ENCODE peak calls at places on chromosomes 4 and X, in seven cellular contexts. P is BE2C, H is osteoblast, X is MM.1S, R is neuronal stem cell, F is SJSA1, J is ovary. M is an unnamed sample. For H3K4me1, the result is how much of the 10 kb centered on the place peaks cover.

GRCh38 chrX:23662853-23663252 is 4.4 kb upstream of the PRDX4 start:
- DNase-seq in P (no peak), H (peak), X (no peak), R (no peak), F (no peak), J (no peak), M (no peak)

GRCh38 chr4:102625232-102625930 is 124.2 kb downstream of the NFKB1 start:
- DNase-seq in P (peak), H (peak), X (peak), R (no peak), F (no peak), J (peak), M (peak)

GRCh38 chr4:2356123-2357069 is 62.0 kb downstream of the ZFYVE28 start:
- DNase-seq in P (no peak), H (peak), X (no peak), R (no peak), F (no peak), J (peak), M (no peak)

GRCh38 chr4:100995671-100996070 is 351.7 kb downstream of the PPP3CA start:
- DNase-seq in P (no peak), H (no peak), X (no peak), R (no peak), F (no peak), J (no peak), M (no peak)

GRCh38 chr4:169201144-169202124 is 69.3 kb downstream of the SH3RF1 start:
- DNase-seq in P (no peak), H (no peak), X (no peak), R (no peak), F (no peak), J (no peak), M (no peak)

GRCh38 chr4:4260185-4260751 is 12.2 kb upstream of the TMEM128 start:
- DNase-seq in P (no peak), H (peak), X (peak), R (no peak), F (no peak), J (no peak), M (no peak)

GRCh38 chr4:30720021-30720655 is at the start of gene PCDH7:
- DNase-seq in P (no peak), H (peak), X (no peak), R (peak), F (no peak), J (no peak), M (peak)

GRCh38 chr4:174604198-174604597 is 81.9 kb upstream of the HPGD start:
- DNase-seq in P (no peak), H (no peak), X (no peak), R (no peak), F (no peak), J (no peak), M (no peak)

GRCh38 chrX:29318051-29318450 is 730.8 kb downstream of the IL1RAPL1 start:
- DNase-seq in P (no peak), H (no peak), X (no peak), R (no peak), F (no peak), J (no peak), M (no peak)

GRCh38 chrX:150934453-150934852 is 36.0 kb upstream of the CD99L2 start:
- DNase-seq in P (no peak), H (peak), X (no peak), R (no peak), F (no peak), J (no peak), M (no peak)

GRCh38 chrX:154457491-154458115 is 478 bp upstream of the PLXNA3 start:
- DNase-seq in P (peak), H (peak), X (peak), R (no peak), F (no peak), J (no peak), M (peak)

GRCh38 chrX:22196151-22196550 is 76.6 kb upstream of the CBLL2 start:
- DNase-seq in P (no peak), H (no peak), X (no peak), R (no peak), F (no peak), J (no peak), M (no peak)

GRCh38 chrX:23616361-23616760 is 50.9 kb upstream of the PRDX4 start:
- DNase-seq in P (no peak), H (no peak), X (peak), R (no peak), F (no peak), J (no peak), M (no peak)

GRCh38 chr4:161642708-161643107 is 521.1 kb downstream of the FSTL5 start:
- DNase-seq in P (no peak), H (no peak), X (no peak), R (no peak), F (no peak), J (no peak), M (no peak)

GRCh38 chr4:97646997-97647396 is 496.3 kb downstream of the STPG2 start:
- DNase-seq in P (peak), H (no peak), X (no peak), R (no peak), F (no peak), J (no peak), M (no peak)

GRCh38 chrX:21973321-21974010 is 33.0 kb downstream of the SMS start:
- DNase-seq in P (no peak), H (no peak), X (no peak), R (no peak), F (no peak), J (no peak), M (peak)

GRCh38 chr4:127782275-127783025 is at the start of gene HSPA4L:
- DNase-seq in P (peak), H (peak), X (peak), R (peak), F (peak), J (peak), M (peak)

GRCh38 chrX:17377047-17377692 is 2.2 kb downstream of the NHS start:
- DNase-seq in P (peak), H (peak), X (no peak), R (peak), F (peak), J (peak), M (peak)
- H3K4me3 ChIP-seq in P (peak), H (peak), X (no peak), R (peak), F (peak), J (peak), M (peak)

DNA sequence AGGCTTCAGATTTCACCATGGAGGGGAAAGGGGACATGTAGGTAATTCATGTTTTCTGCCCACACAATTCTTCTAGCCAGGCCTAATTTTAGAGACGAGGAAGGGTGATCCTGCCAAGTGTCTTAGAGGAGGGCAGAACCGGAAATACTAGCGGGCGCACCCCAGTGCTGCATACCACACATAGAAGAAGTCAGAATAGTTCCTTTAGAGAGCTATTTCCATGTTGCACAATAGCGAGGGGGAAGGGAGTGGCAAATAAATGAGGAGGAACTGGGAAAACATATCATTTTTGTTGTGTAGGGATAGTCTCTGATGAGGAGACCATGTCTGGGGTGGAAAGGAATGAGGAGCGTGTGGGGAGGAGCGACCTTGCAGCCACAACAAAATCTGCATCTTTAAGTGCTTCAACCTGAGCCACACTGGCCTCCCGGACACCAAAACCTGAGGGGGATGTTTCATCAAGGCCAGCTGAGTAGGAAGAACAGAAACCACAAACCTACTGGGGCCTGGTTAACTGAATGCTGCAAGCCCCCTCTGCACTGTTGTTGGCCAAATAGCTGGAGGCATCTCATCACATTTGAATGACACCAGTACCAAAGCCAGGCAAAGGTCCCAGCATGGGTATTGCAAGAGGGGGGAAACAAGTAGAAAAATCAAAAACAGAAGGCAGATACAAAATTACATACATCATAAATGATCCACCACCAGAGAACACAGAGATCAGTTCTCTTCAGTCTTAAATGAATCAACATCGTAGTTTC is 26.7 kb upstream of the C1QTNF7 start:
- DNase-seq in P (no peak), H (peak), X (peak), R (no peak), F (peak), J (peak), M (no peak)
- H3K4me1 ChIP-seq in P (under half), H (under half), X (under half), R (under half), F (under half), J (under half), M (under half)

GRCh38 chrX:27751976-27752375 is 55.8 kb upstream of the MAGEB10 start:
- DNase-seq in P (no peak), H (no peak), X (no peak), R (no peak), F (no peak), J (no peak), M (no peak)

GRCh38 chrX:27740933-27741332 is 66.9 kb upstream of the MAGEB10 start:
- DNase-seq in P (no peak), H (no peak), X (no peak), R (no peak), F (no peak), J (no peak), M (no peak)

GRCh38 chrX:27746516-27746915 is 61.3 kb upstream of the MAGEB10 start:
- DNase-seq in P (no peak), H (no peak), X (no peak), R (no peak), F (no peak), J (no peak), M (no peak)
- H3K4me3 ChIP-seq in P (no peak), H (no peak), X (no peak), R (no peak), F (no peak), J (no peak), M (no peak)

DNA sequence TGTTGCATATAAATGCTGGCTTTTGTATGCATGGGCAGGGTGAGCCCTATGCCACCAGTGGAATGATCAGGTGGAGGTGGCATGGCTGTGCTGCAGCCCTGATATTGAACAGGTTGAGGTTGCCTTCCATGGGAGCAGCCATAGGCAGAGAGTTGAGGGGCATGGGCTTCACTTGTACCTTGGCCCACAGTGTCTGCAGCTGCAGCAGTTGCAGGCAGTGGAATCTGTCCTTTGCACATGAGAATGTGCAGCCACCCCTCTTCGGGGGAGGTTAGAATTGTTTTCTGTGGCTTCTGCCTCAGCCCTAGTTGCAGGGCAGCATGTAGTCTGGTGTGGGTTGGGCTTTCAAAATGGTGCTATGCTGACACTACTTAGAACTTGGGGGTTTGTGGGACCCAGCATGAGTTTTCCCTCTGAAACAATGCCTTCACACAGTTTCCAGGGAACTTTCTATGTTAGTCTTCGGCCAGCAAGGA is 25.4 kb upstream of the VSIG1 start:
- DNase-seq in P (no peak), H (no peak), X (no peak), R (no peak), F (no peak), J (no peak), M (no peak)
- H3K4me1 ChIP-seq in P (under half), H (under half), X (under half), R (under half), F (under half), J (under half), M (under half)

DNA sequence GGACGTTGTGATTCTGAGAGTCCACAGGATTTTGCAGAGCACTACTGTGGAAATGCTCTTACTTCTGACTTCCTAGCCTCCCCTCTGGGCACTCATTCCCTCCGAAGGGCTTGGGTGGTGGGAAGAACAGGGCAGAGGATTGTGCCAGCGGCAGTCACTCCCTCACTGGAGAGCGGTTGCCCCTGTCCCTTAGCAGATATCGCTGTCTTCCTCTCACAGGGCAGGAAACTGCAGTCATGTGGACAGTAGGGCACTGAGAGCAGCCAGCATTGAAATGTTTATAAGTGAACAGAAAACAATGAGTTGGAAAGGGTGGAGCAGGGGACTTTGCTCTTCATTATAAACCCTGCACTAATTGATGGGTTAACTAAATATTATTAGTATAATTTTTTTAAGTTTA is 24.7 kb upstream of the SGMS2 start:
- DNase-seq in P (no peak), H (no peak), X (no peak), R (no peak), F (no peak), J (no peak), M (no peak)
- H3K4me3 ChIP-seq in P (no peak), H (no peak), X (no peak), R (no peak), F (no peak), J (no peak), M (peak)

GRCh38 chr4:6913350-6913749 is 3.7 kb downstream of the TBC1D14 start:
- DNase-seq in P (no peak), H (no peak), X (no peak), R (no peak), F (no peak), J (no peak), M (no peak)
- H3K4me1 ChIP-seq in P (under half), H (under half), X (under half), R (under half), F (under half), J (under half), M (under half)

GRCh38 chrX:132491191-132491590 is 2.4 kb upstream of the MBNL3 start:
- DNase-seq in P (no peak), H (no peak), X (peak), R (no peak), F (no peak), J (no peak), M (peak)

GRCh38 chrX:132488819-132489255 is at the start of gene MBNL3:
- DNase-seq in P (peak), H (no peak), X (peak), R (peak), F (no peak), J (peak), M (peak)

GRCh38 chrX:132489256-132490085 is 633 bp upstream of the MBNL3 start:
- DNase-seq in P (peak), H (peak), X (peak), R (peak), F (no peak), J (peak), M (peak)

GRCh38 chrX:132490086-132490419 is 1.2 kb upstream of the MBNL3 start:
- DNase-seq in P (no peak), H (no peak), X (peak), R (no peak), F (no peak), J (no peak), M (no peak)

GRCh38 chrX:132488092-132488749 is 617 bp downstream of the MBNL3 start:
- DNase-seq in P (no peak), H (no peak), X (peak), R (no peak), F (no peak), J (peak), M (no peak)
- H3K4me3 ChIP-seq in P (peak), H (peak), X (peak), R (no peak), F (no peak), J (peak), M (peak)

GRCh38 chrX:19666950-19667349 is 151.6 kb upstream of the MAP3K15 start:
- DNase-seq in P (no peak), H (no peak), X (no peak), R (no peak), F (no peak), J (no peak), M (no peak)

GRCh38 chrX:19659929-19660328 is 144.6 kb upstream of the MAP3K15 start:
- DNase-seq in P (no peak), H (no peak), X (no peak), R (no peak), F (no peak), J (no peak), M (no peak)

GRCh38 chrX:19658030-19658429 is 142.7 kb upstream of the MAP3K15 start:
- DNase-seq in P (no peak), H (no peak), X (no peak), R (no peak), F (no peak), J (no peak), M (no peak)

GRCh38 chrX:19660604-19661003 is 145.3 kb upstream of the MAP3K15 start:
- DNase-seq in P (no peak), H (no peak), X (no peak), R (no peak), F (no peak), J (no peak), M (no peak)

DNA sequence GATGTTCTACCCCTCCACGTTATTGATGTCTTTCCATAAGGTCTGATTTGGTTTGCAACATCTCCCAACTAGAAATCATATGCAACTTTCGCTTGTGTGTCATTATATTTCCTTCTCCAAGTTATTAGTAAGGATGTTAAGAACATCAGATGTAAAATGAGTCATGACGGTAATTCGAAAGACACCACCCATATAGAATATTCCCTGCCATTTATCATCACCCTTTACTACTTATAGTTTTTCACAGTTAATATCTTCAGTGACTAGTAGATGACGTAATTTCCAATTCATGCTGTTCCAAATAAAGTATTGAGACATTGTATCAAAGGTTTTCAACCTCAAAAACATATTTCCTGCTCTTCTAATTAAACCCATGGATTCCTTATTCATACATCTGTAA is 146.7 kb upstream of the MAP3K15 start:
- DNase-seq in P (no peak), H (no peak), X (no peak), R (no peak), F (no peak), J (no peak), M (no peak)
- H3K4me1 ChIP-seq in P (under half), H (under half), X (under half), R (under half), F (under half), J (under half), M (under half)

GRCh38 chr4:40202474-40202873 is 5.6 kb downstream of the RHOH start:
- DNase-seq in P (no peak), H (no peak), X (peak), R (no peak), F (no peak), J (no peak), M (no peak)
- H3K4me3 ChIP-seq in P (no peak), H (no peak), X (peak), R (no peak), F (no peak), J (no peak), M (no peak)